ENCODE peak calls at places on chromosomes 16 and 17, in ten cellular contexts. R, X, K, F, W, L, A, I, T and G are unnamed samples.

GRCh38 chr17:77841742-77842141 is 116.8 kb upstream of the TNRC6C start:
- DNase-seq in A (peak), X (no peak), I (no peak), K (no peak), F (no peak), T (no peak), R (no peak), W (peak), L (no peak), G (no peak)

GRCh38 chr16:16861546-16861945 is 482.6 kb downstream of the NPIPA7 start:
- DNase-seq in K (peak), A (no peak), X (no peak), T (peak), F (no peak), L (peak), I (no peak), R (peak), W (no peak), G (peak)

GRCh38 chr17:48952904-48953303 is 8.3 kb upstream of the SNF8 start:
- DNase-seq in L (no peak), F (no peak), R (no peak), A (no peak), K (no peak), T (no peak), X (no peak), W (no peak), I (no peak), G (no peak)

GRCh38 chr17:32383926-32384434 is 34.0 kb downstream of the ZNF207 start:
- DNase-seq in W (no peak), A (no peak), I (no peak), F (no peak), X (no peak), L (no peak), R (no peak), T (no peak), K (no peak), G (no peak)

GRCh38 chr16:81581107-81581506 is 136.5 kb downstream of the CMIP start:
- DNase-seq in F (no peak), K (peak), A (no peak), R (no peak), X (no peak), I (no peak), L (no peak), W (no peak), T (no peak), G (no peak)

GRCh38 chr17:72004011-72004427 is 116.8 kb upstream of the SOX9 start:
- DNase-seq in R (no peak), L (peak), X (no peak), I (no peak), T (no peak), K (no peak), A (no peak), W (no peak), F (no peak), G (no peak)

GRCh38 chr17:43834106-43834505 is 1.2 kb upstream of the MPP3 start:
- DNase-seq in L (no peak), X (no peak), T (no peak), K (peak), I (no peak), A (no peak), F (no peak), R (no peak), W (no peak), G (no peak)

GRCh38 chr17:68658999-68659780 is 58.0 kb upstream of the FAM20A start:
- DNase-seq in R (no peak), K (no peak), L (no peak), I (no peak), W (no peak), X (no peak), A (no peak), F (no peak), T (no peak), G (no peak)

GRCh38 chr17:7707858-7708750 is 3.1 kb downstream of the EFNB3 start:
- DNase-seq in L (no peak), K (no peak), F (no peak), X (no peak), W (no peak), I (no peak), R (no peak), A (no peak), T (no peak), G (no peak)

GRCh38 chr16:67594956-67595355 is 32.6 kb downstream of the CTCF start:
- DNase-seq in T (no peak), K (no peak), W (no peak), L (peak), X (no peak), I (no peak), R (no peak), F (no peak), A (no peak), G (no peak)

GRCh38 chr17:79981661-79982101 is 54.0 kb downstream of the TBC1D16 start:
- DNase-seq in W (no peak), F (no peak), I (no peak), K (no peak), X (no peak), L (no peak), R (no peak), A (no peak), T (no peak), G (no peak)

GRCh38 chr17:55351027-55351625 is 70.5 kb downstream of the MMD start:
- DNase-seq in T (no peak), A (no peak), I (no peak), K (no peak), R (no peak), X (no peak), W (no peak), F (no peak), L (no peak), G (no peak)

GRCh38 chr16:30948956-30949654 is at the start of gene ORAI3:
- DNase-seq in X (no peak), T (no peak), K (peak), R (no peak), W (peak), A (no peak), I (no peak), L (peak), F (peak), G (no peak)

GRCh38 chr16:56684926-56685590 is 2.8 kb downstream of the MT1X start:
- DNase-seq in X (no peak), T (no peak), K (no peak), L (no peak), W (peak), A (no peak), F (peak), R (no peak), I (no peak), G (no peak)

GRCh38 chr17:46769531-46770438 is 48.7 kb downstream of the WNT3 start:
- DNase-seq in T (no peak), F (no peak), L (no peak), K (no peak), W (no peak), R (no peak), I (no peak), X (no peak), A (no peak), G (no peak)

GRCh38 chr16:83470406-83470805 is 337.4 kb upstream of the HSBP1 start:
- DNase-seq in T (no peak), K (no peak), L (peak), X (no peak), R (no peak), F (no peak), W (no peak), I (no peak), A (no peak), G (no peak)

GRCh38 chr16:58365623-58366022 is 26.6 kb upstream of the GINS3 start:
- DNase-seq in K (no peak), T (no peak), A (no peak), X (no peak), F (no peak), I (no peak), R (no peak), W (no peak), L (no peak), G (no peak)

GRCh38 chr16:57373117-57373947 is 1.0 kb downstream of the CX3CL1 start:
- DNase-seq in K (no peak), W (no peak), I (no peak), A (peak), T (no peak), X (no peak), L (no peak), R (no peak), F (no peak), G (no peak)

GRCh38 chr17:2068101-2068518 is 13.2 kb downstream of the HIC1 start:
- DNase-seq in A (no peak), I (no peak), R (no peak), K (no peak), X (no peak), F (no peak), L (peak), T (no peak), W (no peak), G (no peak)

GRCh38 chr17:45871718-45872117 is 22.6 kb upstream of the MAPT start:
- DNase-seq in T (no peak), L (no peak), F (no peak), K (no peak), I (no peak), W (no peak), A (no peak), X (no peak), R (no peak), G (no peak)

GRCh38 chr16:87140211-87141200 is 176.7 kb downstream of the C16orf95 start:
- DNase-seq in L (no peak), R (no peak), K (no peak), T (no peak), A (no peak), W (no peak), X (no peak), F (no peak), I (no peak), G (no peak)

GRCh38 chr17:68782829-68783228 is 172.4 kb downstream of the ABCA8 start:
- DNase-seq in K (no peak), X (no peak), T (no peak), A (no peak), I (no peak), W (peak), F (peak), L (no peak), R (no peak), G (no peak)

GRCh38 chr16:66928702-66929388 is 3.5 kb upstream of the RRAD start:
- DNase-seq in W (peak), A (no peak), K (peak), F (no peak), X (no peak), I (no peak), L (peak), T (no peak), R (no peak), G (no peak)

GRCh38 chr17:77657821-77658220 is 300.7 kb upstream of the TNRC6C start:
- DNase-seq in I (no peak), T (no peak), R (no peak), W (no peak), L (no peak), A (no peak), F (no peak), X (no peak), K (no peak), G (no peak)

GRCh38 chr17:43879723-43880419 is 27.5 kb downstream of the MPP2 start:
- DNase-seq in K (no peak), X (no peak), L (no peak), R (no peak), T (no peak), I (no peak), F (no peak), W (no peak), A (no peak), G (no peak)

GRCh38 chr16:20243731-20244281 is 83.5 kb downstream of the GP2 start:
- DNase-seq in W (no peak), A (no peak), R (no peak), F (no peak), T (no peak), L (no peak), X (no peak), K (no peak), I (no peak), G (no peak)

GRCh38 chr16:76970087-76970744 is 220.8 kb upstream of the MON1B start:
- DNase-seq in R (no peak), T (no peak), I (no peak), K (peak), L (no peak), W (no peak), F (no peak), X (no peak), A (no peak), G (no peak)